ENCODE peak calls at places on chromosomes 4 and X, in six cellular contexts. M, W, P, O, E and G are unnamed samples.

GRCh38 chrX:154369453-154370299 is 4.8 kb downstream of the FLNA start:
- DNase-seq in M (peak), W (peak), P (peak), O (peak), E (peak), G (no peak)

GRCh38 chrX:84160736-84161135 is 27.3 kb downstream of the RPS6KA6 start:
- DNase-seq in M (no peak), W (no peak), P (no peak), O (no peak), E (no peak), G (no peak)

GRCh38 chr4:4328206-4328605 is 38.2 kb downstream of the ZBTB49 start:
- DNase-seq in M (no peak), W (no peak), P (no peak), O (no peak), E (no peak), G (no peak)

GRCh38 chr4:145732416-145732815 is 52.5 kb downstream of the C4orf51 start:
- DNase-seq in M (no peak), W (no peak), P (no peak), O (no peak), E (no peak), G (no peak)

GRCh38 chr4:16461362-16461761 is 235.1 kb upstream of the TAPT1 start:
- DNase-seq in M (peak), W (no peak), P (no peak), O (no peak), E (no peak), G (peak)

GRCh38 chr4:176949022-176949421 is 156.3 kb upstream of the VEGFC start:
- DNase-seq in M (peak), W (no peak), P (no peak), O (no peak), E (peak), G (no peak)

GRCh38 chr4:70080205-70080604 is 30.0 kb downstream of the HTN1 start:
- DNase-seq in M (no peak), W (no peak), P (no peak), O (no peak), E (no peak), G (no peak)

GRCh38 chr4:179225594-179225993 is 1783.4 kb upstream of the AGA start:
- DNase-seq in M (peak), W (no peak), P (no peak), O (no peak), E (no peak), G (no peak)

GRCh38 chr4:173399016-173399415 is at the start of gene SCRG1:
- DNase-seq in M (no peak), W (no peak), P (no peak), O (no peak), E (no peak), G (peak)

GRCh38 chrX:53544936-53545335 is 110.8 kb upstream of the HSD17B10 start:
- DNase-seq in M (no peak), W (no peak), P (no peak), O (no peak), E (no peak), G (no peak)

GRCh38 chr4:53476232-53477037 is 99.0 kb downstream of the FIP1L1 start:
- DNase-seq in M (peak), W (peak), P (no peak), O (no peak), E (peak), G (no peak)

GRCh38 chrX:23736030-23736429 is 7.0 kb downstream of the ACOT9 start:
- DNase-seq in M (no peak), W (no peak), P (peak), O (no peak), E (no peak), G (no peak)

GRCh38 chr4:149961876-149962597 is 116.2 kb upstream of the DCLK2 start:
- DNase-seq in M (peak), W (peak), P (no peak), O (no peak), E (peak), G (no peak)

GRCh38 chr4:878796-879729 is 53.1 kb downstream of the GAK start:
- DNase-seq in M (no peak), W (no peak), P (no peak), O (no peak), E (no peak), G (no peak)

GRCh38 chr4:76905521-76905920 is 7.6 kb upstream of the SOWAHB start:
- DNase-seq in M (peak), W (no peak), P (no peak), O (no peak), E (peak), G (no peak)

GRCh38 chr4:129899849-129900248 is 803.9 kb downstream of the C4orf33 start:
- DNase-seq in M (no peak), W (no peak), P (no peak), O (no peak), E (no peak), G (no peak)

GRCh38 chrX:100424012-100424411 is 13.9 kb upstream of the PCDH19 start:
- DNase-seq in M (no peak), W (no peak), P (no peak), O (no peak), E (no peak), G (no peak)

GRCh38 chr4:122739174-122739573 is 6.7 kb downstream of the BBS12 start:
- DNase-seq in M (peak), W (peak), P (no peak), O (no peak), E (peak), G (no peak)

GRCh38 chr4:173332021-173332487 is 2.1 kb downstream of the HMGB2 start:
- DNase-seq in M (peak), W (no peak), P (no peak), O (no peak), E (peak), G (no peak)

GRCh38 chrX:130171446-130172126 is at the start of gene RAB33A:
- DNase-seq in M (peak), W (no peak), P (peak), O (peak), E (no peak), G (peak)

GRCh38 chr4:146545102-146545501 is 23.4 kb upstream of the SLC10A7 start:
- DNase-seq in M (peak), W (no peak), P (no peak), O (no peak), E (peak), G (no peak)

GRCh38 chr4:3471098-3471760 is 8.1 kb downstream of the DOK7 start:
- DNase-seq in M (no peak), W (no peak), P (no peak), O (no peak), E (no peak), G (no peak)

GRCh38 chrX:153379971-153380581 is 21.1 kb downstream of the PNMA6E start:
- DNase-seq in M (no peak), W (no peak), P (peak), O (no peak), E (no peak), G (no peak)

GRCh38 chr4:67871867-67872266 is 11.9 kb downstream of the TMPRSS11D start:
- DNase-seq in M (peak), W (peak), P (no peak), O (no peak), E (peak), G (no peak)

GRCh38 chr4:142446965-142447474 is 399.1 kb downstream of the INPP4B start:
- DNase-seq in M (no peak), W (no peak), P (no peak), O (no peak), E (no peak), G (no peak)

GRCh38 chr4:174207370-174207769 is 76.1 kb downstream of the FBXO8 start:
- DNase-seq in M (no peak), W (no peak), P (no peak), O (no peak), E (no peak), G (no peak)

GRCh38 chrX:50198348-50198747 is 2.5 kb downstream of the AKAP4 start:
- DNase-seq in M (no peak), W (no peak), P (no peak), O (no peak), E (no peak), G (no peak)

GRCh38 chrX:119917877-119918276 is 22.2 kb downstream of the AKAP14 start:
- DNase-seq in M (no peak), W (no peak), P (no peak), O (no peak), E (no peak), G (no peak)

GRCh38 chr4:43867908-43868307 is 580.7 kb downstream of the KCTD8 start:
- DNase-seq in M (no peak), W (no peak), P (no peak), O (no peak), E (no peak), G (no peak)

GRCh38 chrX:23667239-23668177 is at the start of gene PRDX4:
- DNase-seq in M (peak), W (peak), P (peak), O (peak), E (peak), G (peak)

GRCh38 chr4:65538571-65538970 is 131.7 kb downstream of the EPHA5 start:
- DNase-seq in M (peak), W (no peak), P (no peak), O (no peak), E (peak), G (no peak)

GRCh38 chr4:73445383-73446335 is 9.6 kb downstream of the AFP start:
- DNase-seq in M (no peak), W (no peak), P (no peak), O (no peak), E (no peak), G (no peak)

GRCh38 chr4:168273838-168274237 is 44.7 kb downstream of the DDX60 start:
- DNase-seq in M (no peak), W (no peak), P (no peak), O (no peak), E (no peak), G (no peak)

GRCh38 chrX:118228041-118228440 is 111.4 kb upstream of the KLHL13 start:
- DNase-seq in M (peak), W (peak), P (no peak), O (no peak), E (peak), G (no peak)

GRCh38 chrX:106611682-106612402 is at the start of gene RADX:
- DNase-seq in M (peak), W (peak), P (peak), O (peak), E (peak), G (peak)